ENCODE peak calls at places on chromosomes 7 and 10, in four cellular contexts. F is mammary epithelial cell, V is GM23338, X is H1. H is an unnamed sample.
A peak's percentile ranks its signal among the peaks of the same experiment; 100 is the strongest.

GRCh38 chr7:123367508-123368122 is 166.8 kb downstream of the IQUB start:
- DNase-seq in X (no peak), V (peak; percentile 71), F (peak; percentile 15), H (peak; percentile 9)

GRCh38 chr10:8418631-8419030 is 364.1 kb downstream of the GATA3 start:
- DNase-seq in X (no peak), V (no peak), F (peak; percentile 39), H (no peak)

GRCh38 chr10:28072573-28072972 is 73.7 kb upstream of the ODAD2 start:
- DNase-seq in F (peak; percentile 23), V (no peak), X (no peak), H (no peak)

GRCh38 chr10:73650537-73651331 is 5.1 kb downstream of the SYNPO2L start:
- DNase-seq in V (no peak), F (peak; percentile 64), X (no peak), H (no peak)

GRCh38 chr7:135859548-135859947 is 110.9 kb upstream of the FAM180A start:
- DNase-seq in F (no peak), V (no peak), X (no peak), H (no peak)

GRCh38 chr10:63703740-63704345 is 182.6 kb downstream of the REEP3 start:
- DNase-seq in F (no peak), V (no peak), X (no peak), H (no peak)

GRCh38 chr7:115561341-115562110 is 469.0 kb downstream of the TFEC start:
- DNase-seq in F (no peak), V (no peak), X (no peak), H (no peak)

GRCh38 chr10:44982114-44982460 is 3.5 kb upstream of the DEPP1 start:
- DNase-seq in F (peak; percentile 76), X (no peak), V (no peak), H (no peak)

GRCh38 chr7:18829518-18830252 is 287.8 kb downstream of the TWIST1 start:
- DNase-seq in F (peak; percentile 43), V (no peak), X (no peak), H (no peak)

GRCh38 chr10:3273966-3274365 is 101.4 kb upstream of the PITRM1 start:
- DNase-seq in X (no peak), F (no peak), V (no peak), H (no peak)

GRCh38 chr10:79102056-79102874 is 33.5 kb downstream of the ZMIZ1 start:
- DNase-seq in V (peak; percentile 41), X (no peak), F (no peak), H (peak; percentile 39)

GRCh38 chr10:125003146-125003900 is 61.4 kb downstream of the ZRANB1 start:
- DNase-seq in X (no peak), V (no peak), F (no peak), H (no peak)

GRCh38 chr10:46233101-46233500 is 53.7 kb upstream of the ANTXRL start:
- DNase-seq in F (no peak), V (no peak), X (peak; percentile 31), H (no peak)

GRCh38 chr7:43790006-43790405 is 31.5 kb downstream of the BLVRA start:
- DNase-seq in F (no peak), X (no peak), V (no peak), H (no peak)

GRCh38 chr10:102405632-102406031 is 10.1 kb downstream of the NFKB2 start:
- DNase-seq in F (no peak), V (no peak), X (no peak), H (peak; percentile 38)

GRCh38 chr7:23013715-23014649 is at the start of gene HYCC1:
- DNase-seq in V (peak; percentile 99), X (peak; percentile 99), F (peak; percentile 98), H (peak; percentile 99)

GRCh38 chr10:124557648-124558338 is 96.2 kb downstream of the LHPP start:
- DNase-seq in V (no peak), F (no peak), X (no peak), H (no peak)

GRCh38 chr10:72322280-72323058 is 32.2 kb downstream of the DNAJB12 start:
- DNase-seq in F (peak; percentile 96), V (peak; percentile 1), X (no peak), H (no peak)

GRCh38 chr7:288671-289101 is 1.3 kb upstream of the FOXL3 start:
- DNase-seq in X (no peak), V (no peak), F (no peak), H (no peak)

GRCh38 chr7:88933285-88933684 is 137.7 kb upstream of the TEX47 start:
- DNase-seq in F (no peak), X (no peak), V (no peak), H (no peak)

GRCh38 chr7:37081436-37081835 is 357.1 kb upstream of the AOAH start:
- DNase-seq in F (peak; percentile 23), X (no peak), V (no peak), H (no peak)

GRCh38 chr7:157618823-157619606 is 282.2 kb downstream of the DNAJB6 start:
- DNase-seq in V (no peak), X (no peak), F (no peak), H (no peak)

GRCh38 chr10:101492205-101492604 is 95.9 kb downstream of the POLL start:
- DNase-seq in V (no peak), F (no peak), X (no peak), H (no peak)

GRCh38 chr7:76267107-76267834 is 35.2 kb upstream of the HSPB1 start:
- DNase-seq in F (no peak), X (peak; percentile 84), V (peak; percentile 59), H (no peak)
- TF ChIP-seq EZH2 in F (peak; percentile 62), X (no peak), V (no peak), H (no peak)

GRCh38 chr7:151735854-151736402 is 141.0 kb downstream of the PRKAG2 start:
- DNase-seq in V (peak; percentile 48), X (no peak), F (no peak), H (no peak)

GRCh38 chr7:151741585-151741984 is 135.3 kb downstream of the PRKAG2 start:
- DNase-seq in V (no peak), F (no peak), X (no peak), H (no peak)

GRCh38 chr7:151740180-151740845 is 136.6 kb downstream of the PRKAG2 start:
- DNase-seq in F (no peak), X (no peak), V (no peak), H (no peak)

GRCh38 chr7:151736403-151736909 is 140.5 kb downstream of the PRKAG2 start:
- DNase-seq in V (peak; percentile 68), F (peak; percentile 78), X (peak; percentile 58), H (no peak)

DNA sequence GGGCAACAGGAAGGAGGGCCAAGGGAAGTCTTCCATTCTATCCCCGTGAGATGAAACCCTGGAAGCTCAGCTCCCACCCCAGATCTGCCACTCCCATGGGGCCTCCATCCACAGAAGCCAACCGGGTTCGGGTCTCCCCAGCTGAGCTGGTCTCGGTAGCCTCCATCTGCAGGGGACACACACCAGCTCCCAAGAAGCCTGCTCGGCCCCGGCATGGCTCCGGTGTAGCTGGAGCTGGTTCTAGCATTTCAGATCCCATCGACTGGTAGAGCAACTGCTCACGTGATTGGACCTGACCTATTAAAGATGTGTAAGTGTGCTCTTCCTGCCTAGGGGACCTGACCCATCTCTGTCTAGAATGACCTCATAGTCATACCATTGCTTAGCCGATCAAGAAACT is 138.0 kb downstream of the PRKAG2 start:
- DNase-seq in V (no peak), X (no peak), F (no peak), H (no peak)
- H3K27ac ChIP-seq in V (no peak overlapping the region), X (no peak overlapping the region), F (no peak overlapping the region), H (no peak overlapping the region)

GRCh38 chr10:118255355-118255754 is 86.8 kb downstream of the FAM204A start:
- DNase-seq in F (no peak), X (no peak), V (no peak), H (no peak)

GRCh38 chr10:118256209-118256608 is 85.9 kb downstream of the FAM204A start:
- DNase-seq in F (no peak), X (no peak), V (no peak), H (no peak)

GRCh38 chr10:118258285-118258684 is 83.8 kb downstream of the FAM204A start:
- DNase-seq in V (no peak), F (no peak), X (no peak), H (no peak)

GRCh38 chr10:118259288-118259906 is 82.7 kb downstream of the FAM204A start:
- DNase-seq in X (peak; percentile 85), F (peak; percentile 9), V (peak; percentile 80), H (peak; percentile 36)

GRCh38 chr10:118256825-118257570 is 85.1 kb downstream of the FAM204A start:
- DNase-seq in V (no peak), X (no peak), F (no peak), H (no peak)
- TF ChIP-seq EZH2 in V (no peak), X (no peak), F (no peak), H (no peak)

DNA sequence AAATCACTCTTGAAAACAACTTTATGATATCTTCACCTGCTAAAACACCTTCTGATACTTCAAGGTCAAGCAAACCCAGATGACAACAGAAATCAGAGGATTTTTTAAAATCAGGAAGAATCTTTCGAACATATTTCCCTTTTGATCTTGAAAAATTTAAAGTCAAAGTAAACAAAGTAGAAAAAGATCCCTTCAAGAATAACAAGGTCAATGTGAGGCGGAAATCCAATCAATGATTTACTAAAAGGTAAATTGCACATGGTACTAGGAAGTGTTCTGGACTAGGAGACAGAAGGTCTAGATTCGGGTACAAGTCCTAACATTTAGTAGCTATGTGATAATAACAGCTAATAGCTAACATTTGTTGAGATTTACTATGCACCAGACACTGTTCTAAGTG is 176.7 kb downstream of the CPEB3 start:
- DNase-seq in F (no peak), X (no peak), V (no peak), H (no peak)
- H3K27ac ChIP-seq in F (no peak overlapping the region), X (no peak overlapping the region), V (no peak overlapping the region), H (no peak overlapping the region)

H was measured in DND-41.